ENCODE peak calls at places on chromosomes 7 and 10, in four cellular contexts. I is HCT116, Q is HepG2, L is K562. W is an unnamed sample.

GRCh38 chr7:13165854-13166253 is 478.4 kb downstream of the ARL4A start:
- DNase-seq in I (no peak), Q (no peak), L (no peak), W (no peak)

GRCh38 chr7:151032936-151033863 is 5.0 kb downstream of the ABCB8 start:
- DNase-seq in I (no peak), Q (no peak), L (no peak), W (no peak)

GRCh38 chr7:131931368-131931767 is 374.9 kb upstream of the PODXL start:
- DNase-seq in I (no peak), Q (no peak), L (no peak), W (no peak)

GRCh38 chr10:69451784-69452251 is 553 bp downstream of the TSPAN15 start:
- DNase-seq in I (no peak), Q (no peak), L (no peak), W (no peak)

GRCh38 chr7:142714375-142714774 is 34.9 kb upstream of the PRSS1 start:
- DNase-seq in I (no peak), Q (no peak), L (no peak), W (no peak)

GRCh38 chr7:33258561-33258960 is 129.2 kb downstream of the BBS9 start:
- DNase-seq in I (no peak), Q (no peak), L (no peak), W (no peak)

GRCh38 chr10:13567030-13567429 is 19.7 kb upstream of the PRPF18 start:
- DNase-seq in I (no peak), Q (no peak), L (no peak), W (no peak)

GRCh38 chr7:42493436-42494198 is 256.6 kb upstream of the GLI3 start:
- DNase-seq in I (no peak), Q (no peak), L (peak), W (no peak)

GRCh38 chr7:80443336-80443735 is 68.5 kb downstream of the GNAT3 start:
- DNase-seq in I (no peak), Q (no peak), L (no peak), W (no peak)

GRCh38 chr7:107627002-107627401 is 33.6 kb upstream of the SLC26A4 start:
- DNase-seq in I (no peak), Q (no peak), L (no peak), W (no peak)

GRCh38 chr10:78905015-78905939 is 163.5 kb upstream of the ZMIZ1 start:
- DNase-seq in I (no peak), Q (no peak), L (no peak), W (no peak)

GRCh38 chr7:106621393-106622132 is 39.4 kb downstream of the CCDC71L start:
- DNase-seq in I (no peak), Q (no peak), L (no peak), W (no peak)

GRCh38 chr7:2043316-2044039 is 189.3 kb downstream of the MAD1L1 start:
- DNase-seq in I (no peak), Q (no peak), L (no peak), W (no peak)

GRCh38 chr7:27088002-27088931 is 7.5 kb downstream of the HOXA1 start:
- DNase-seq in I (no peak), Q (no peak), L (no peak), W (no peak)

GRCh38 chr10:103513383-103514060 is 20.0 kb downstream of the NEURL1 start:
- DNase-seq in I (no peak), Q (no peak), L (no peak), W (no peak)

GRCh38 chr10:52314822-52315552 is 906 bp downstream of the DKK1 start:
- DNase-seq in I (no peak), Q (no peak), L (no peak), W (no peak)

GRCh38 chr10:24556746-24557742 is 166.6 kb downstream of the ARHGAP21 start:
- DNase-seq in I (peak), Q (peak), L (peak), W (peak)

GRCh38 chr10:112507988-112508387 is 61.0 kb downstream of the VTI1A start:
- DNase-seq in I (no peak), Q (no peak), L (no peak), W (no peak)

GRCh38 chr7:92953657-92954056 is 117.3 kb upstream of the CDK6 start:
- DNase-seq in I (no peak), Q (no peak), L (no peak), W (no peak)

GRCh38 chr10:25766213-25766612 is 167.8 kb upstream of the MYO3A start:
- DNase-seq in I (no peak), Q (no peak), L (no peak), W (no peak)

GRCh38 chr10:3754727-3755439 is 30.1 kb downstream of the KLF6 start:
- DNase-seq in I (peak), Q (peak), L (peak), W (no peak)

GRCh38 chr7:86900886-86901285 is 158.6 kb downstream of the ELAPOR2 start:
- DNase-seq in I (no peak), Q (no peak), L (no peak), W (no peak)

GRCh38 chr7:86908948-86909347 is 150.5 kb downstream of the ELAPOR2 start:
- DNase-seq in I (no peak), Q (no peak), L (no peak), W (no peak)

DNA sequence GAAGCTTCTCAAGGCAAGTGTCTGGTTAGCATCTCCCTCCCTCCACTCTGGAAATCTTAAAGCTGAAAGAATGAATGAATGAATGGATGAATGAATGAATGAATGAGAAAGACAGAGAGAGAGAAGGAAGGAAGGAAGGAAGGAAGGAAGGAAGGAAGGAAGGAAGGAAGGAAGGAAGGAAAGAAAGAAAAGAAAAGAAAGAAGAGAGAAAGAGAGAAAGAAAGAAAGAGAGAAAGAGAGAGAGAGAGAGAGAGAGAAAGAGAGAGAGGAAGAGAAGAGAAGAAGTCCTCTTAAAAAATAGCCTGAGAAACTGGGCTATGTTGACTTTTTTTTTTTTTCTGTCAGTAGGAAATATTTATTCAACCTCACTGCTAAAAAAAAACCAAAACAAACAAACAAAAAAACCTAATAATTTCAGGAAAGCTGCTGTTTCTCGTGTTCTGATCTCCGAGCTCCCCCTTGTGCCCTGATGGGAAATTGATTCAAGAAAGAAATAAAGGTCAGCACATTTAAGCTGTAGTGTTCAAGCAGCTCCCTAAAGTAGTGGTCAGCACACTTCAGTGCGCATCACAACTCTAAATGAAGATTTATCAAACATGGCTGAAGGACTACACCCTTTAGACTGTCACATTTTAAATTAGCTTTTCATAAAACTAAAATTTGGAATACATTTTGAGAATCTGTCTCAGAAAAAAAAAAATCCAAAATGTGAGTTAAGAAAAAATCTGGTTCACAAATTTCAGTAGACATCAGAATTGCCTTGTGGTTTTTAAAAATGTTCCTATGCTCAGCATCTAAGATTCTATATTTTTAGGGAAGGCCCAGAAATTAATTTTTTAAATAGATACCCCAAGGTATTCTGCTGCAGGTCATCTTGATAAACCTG is 154.3 kb downstream of the ELAPOR2 start:
- DNase-seq in I (no peak), Q (peak), L (peak), W (no peak)
- TF ChIP-seq TCF7L2 in I (no peak), Q (no peak), L (no peak), W (no peak)

GRCh38 chr10:66927271-66927950 is 1.6 kb downstream of the LRRTM3 start:
- DNase-seq in I (no peak), Q (no peak), L (no peak), W (no peak)
- TF ChIP-seq TCF7L2 in I (no peak), Q (no peak), L (no peak), W (no peak)

GRCh38 chr7:94565247-94565894 is 55.8 kb downstream of the CASD1 start:
- DNase-seq in I (no peak), Q (no peak), L (no peak), W (no peak)

GRCh38 chr7:94561841-94562514 is 52.4 kb downstream of the CASD1 start:
- DNase-seq in I (no peak), Q (peak), L (no peak), W (no peak)

GRCh38 chr7:94562525-94562924 is 52.9 kb downstream of the CASD1 start:
- DNase-seq in I (no peak), Q (no peak), L (no peak), W (no peak)

GRCh38 chr7:94571816-94572215 is 62.2 kb downstream of the CASD1 start:
- DNase-seq in I (no peak), Q (no peak), L (no peak), W (no peak)

DNA sequence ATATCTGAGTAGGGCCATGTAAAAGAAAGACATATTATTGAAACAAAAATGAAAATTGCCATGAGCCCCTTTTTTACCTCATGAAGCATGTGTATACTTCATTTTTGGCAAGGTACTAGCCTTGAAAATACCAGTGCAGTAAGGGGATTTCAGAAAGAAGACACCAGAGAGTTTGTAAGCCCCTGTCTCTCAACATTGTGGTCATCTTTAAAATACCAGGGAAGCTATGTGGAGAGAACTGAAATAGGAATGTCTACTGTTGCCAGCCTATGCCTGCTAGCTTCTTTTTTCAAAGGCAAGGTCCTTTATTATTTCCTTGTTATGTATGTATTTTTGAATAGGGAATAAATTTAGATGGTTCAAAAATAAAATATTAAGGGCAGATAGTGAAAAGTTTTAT is 57.8 kb downstream of the CASD1 start:
- DNase-seq in I (no peak), Q (no peak), L (no peak), W (no peak)
- TF ChIP-seq TCF7L2 in I (no peak), Q (no peak), L (no peak), W (no peak)

GRCh38 chr7:134625571-134625970 is 21.1 kb upstream of the BPGM start:
- DNase-seq in I (no peak), Q (no peak), L (no peak), W (no peak)
- TF ChIP-seq TCF7L2 in I (no peak), Q (no peak), L (no peak), W (no peak)

W was measured in Panc1.